ENCODE peak calls at places on chromosomes 1 and 21, in five cellular contexts. One of them, this sample, is unnamed.

GRCh38 chr1:112637257-112638108 is 17.9 kb downstream of the CAPZA1 start:
- DNase-seq in kidney: no peak
- DNase-seq in small intestine: no peak
- DNase-seq in heart right ventricle: no peak
- DNase-seq in tibial nerve: no peak
- DNase-seq in this sample: peak; percentile 39

GRCh38 chr1:156898151-156898550 is 4.6 kb downstream of the PEAR1 start:
- DNase-seq in kidney: peak; percentile 91
- DNase-seq in heart right ventricle: peak; percentile 76
- DNase-seq in small intestine: no peak
- DNase-seq in tibial nerve: peak; percentile 27
- DNase-seq in this sample: no peak

GRCh38 chr21:17514124-17514481 is 1.3 kb downstream of the CXADR start:
- DNase-seq in tibial nerve: no peak
- DNase-seq in heart right ventricle: no peak
- DNase-seq in small intestine: peak; percentile 55
- DNase-seq in kidney: no peak
- DNase-seq in this sample: peak; percentile 44

GRCh38 chr21:25424045-25424444 is 183.2 kb downstream of the MRPL39 start:
- DNase-seq in small intestine: no peak
- DNase-seq in tibial nerve: no peak
- DNase-seq in kidney: no peak
- DNase-seq in heart right ventricle: no peak
- DNase-seq in this sample: no peak

GRCh38 chr1:18644469-18645171 is 14.0 kb downstream of the PAX7 start:
- DNase-seq in tibial nerve: no peak
- DNase-seq in kidney: no peak
- DNase-seq in small intestine: no peak
- DNase-seq in heart right ventricle: no peak
- DNase-seq in this sample: no peak

GRCh38 chr1:28343405-28343804 is 14.6 kb downstream of the MED18 start:
- DNase-seq in small intestine: no peak
- DNase-seq in tibial nerve: no peak
- DNase-seq in kidney: no peak
- DNase-seq in heart right ventricle: no peak
- DNase-seq in this sample: no peak

GRCh38 chr1:171739646-171740045 is 2.2 kb downstream of the VAMP4 start:
- DNase-seq in heart right ventricle: no peak
- DNase-seq in tibial nerve: no peak
- DNase-seq in kidney: no peak
- DNase-seq in small intestine: no peak
- DNase-seq in this sample: no peak

GRCh38 chr1:36458910-36459309 is 5.3 kb downstream of the MRPS15 start:
- DNase-seq in small intestine: no peak
- DNase-seq in heart right ventricle: no peak
- DNase-seq in tibial nerve: no peak
- DNase-seq in kidney: no peak
- DNase-seq in this sample: no peak

GRCh38 chr1:184617433-184618029 is 137.1 kb downstream of the EDEM3 start:
- DNase-seq in kidney: no peak
- DNase-seq in heart right ventricle: no peak
- DNase-seq in small intestine: no peak
- DNase-seq in tibial nerve: no peak
- DNase-seq in this sample: no peak

GRCh38 chr1:88998716-88999115 is 6.3 kb upstream of the KYAT3 start:
- DNase-seq in heart right ventricle: peak; percentile 30
- DNase-seq in small intestine: peak; percentile 83
- DNase-seq in kidney: no peak
- DNase-seq in tibial nerve: peak; percentile 68
- DNase-seq in this sample: peak; percentile 33

GRCh38 chr1:78440381-78440793 is 50.4 kb upstream of the PTGFR start:
- DNase-seq in heart right ventricle: no peak
- DNase-seq in small intestine: no peak
- DNase-seq in kidney: no peak
- DNase-seq in tibial nerve: no peak
- DNase-seq in this sample: no peak

GRCh38 chr1:205348559-205349477 is 7.9 kb downstream of the KLHDC8A start:
- DNase-seq in kidney: no peak
- DNase-seq in heart right ventricle: no peak
- DNase-seq in small intestine: no peak
- DNase-seq in tibial nerve: no peak
- DNase-seq in this sample: no peak

GRCh38 chr21:29939859-29940245 is at the start of gene GRIK1:
- DNase-seq in tibial nerve: no peak
- DNase-seq in small intestine: no peak
- DNase-seq in heart right ventricle: no peak
- DNase-seq in kidney: peak; percentile 57
- DNase-seq in this sample: no peak

GRCh38 chr21:28111151-28111619 is 881.5 kb downstream of the LTN1 start:
- DNase-seq in kidney: no peak
- DNase-seq in small intestine: no peak
- DNase-seq in heart right ventricle: peak; percentile 83
- DNase-seq in tibial nerve: peak; percentile 29
- DNase-seq in this sample: no peak

GRCh38 chr21:42395910-42396625 is at the start of gene TMPRSS3:
- DNase-seq in tibial nerve: no peak
- DNase-seq in small intestine: peak; percentile 50
- DNase-seq in heart right ventricle: no peak
- DNase-seq in kidney: no peak
- DNase-seq in this sample: no peak

GRCh38 chr1:241990040-241990439 is 8.9 kb downstream of the MAP1LC3C start:
- DNase-seq in small intestine: peak; percentile 12
- DNase-seq in kidney: peak; percentile 93
- DNase-seq in tibial nerve: peak; percentile 87
- DNase-seq in heart right ventricle: peak; percentile 69
- DNase-seq in this sample: peak; percentile 57

GRCh38 chr21:44869860-44870747 is 3.4 kb downstream of the PTTG1IP start:
- DNase-seq in small intestine: peak; percentile 51
- DNase-seq in kidney: peak; percentile 66
- DNase-seq in heart right ventricle: peak; percentile 57
- DNase-seq in tibial nerve: peak; percentile 65
- DNase-seq in this sample: no peak

GRCh38 chr1:232039303-232039702 is 412.7 kb downstream of the DISC1 start:
- DNase-seq in heart right ventricle: no peak
- DNase-seq in small intestine: no peak
- DNase-seq in tibial nerve: no peak
- DNase-seq in kidney: no peak
- DNase-seq in this sample: no peak

GRCh38 chr1:18234790-18235242 is 127.2 kb downstream of the IGSF21 start:
- DNase-seq in heart right ventricle: peak; percentile 6
- DNase-seq in small intestine: peak; percentile 36
- DNase-seq in tibial nerve: peak; percentile 11
- DNase-seq in kidney: no peak
- DNase-seq in this sample: peak; percentile 75

GRCh38 chr1:165827199-165828102 is at the start of gene UCK2:
- DNase-seq in tibial nerve: peak; percentile 37
- DNase-seq in kidney: peak; percentile 92
- DNase-seq in heart right ventricle: peak; percentile 67
- DNase-seq in small intestine: peak; percentile 82
- DNase-seq in this sample: peak; percentile 84

GRCh38 chr1:7558481-7558880 is 212.6 kb upstream of the VAMP3 start:
- DNase-seq in kidney: peak; percentile 46
- DNase-seq in small intestine: no peak
- DNase-seq in tibial nerve: no peak
- DNase-seq in heart right ventricle: no peak
- DNase-seq in this sample: no peak

GRCh38 chr1:161172776-161173376 is 4.4 kb downstream of the B4GALT3 start:
- DNase-seq in small intestine: no peak
- DNase-seq in tibial nerve: peak; percentile 61
- DNase-seq in heart right ventricle: peak; percentile 54
- DNase-seq in kidney: peak; percentile 79
- DNase-seq in this sample: no peak

GRCh38 chr1:160813215-160813614 is 17.2 kb downstream of the LY9 start:
- DNase-seq in tibial nerve: no peak
- DNase-seq in kidney: no peak
- DNase-seq in small intestine: peak; percentile 89
- DNase-seq in heart right ventricle: no peak
- DNase-seq in this sample: no peak

GRCh38 chr1:203082571-203083462 is 3.0 kb downstream of the MYOG start:
- DNase-seq in heart right ventricle: peak; percentile 14
- DNase-seq in tibial nerve: no peak
- DNase-seq in kidney: no peak
- DNase-seq in small intestine: no peak
- DNase-seq in this sample: no peak

GRCh38 chr1:107941123-107941522 is 23.9 kb downstream of the VAV3 start:
- DNase-seq in tibial nerve: peak; percentile 59
- DNase-seq in kidney: no peak
- DNase-seq in small intestine: no peak
- DNase-seq in heart right ventricle: peak; percentile 17
- DNase-seq in this sample: no peak

GRCh38 chr1:115227683-115228082 is 110.4 kb downstream of the NGF start:
- DNase-seq in tibial nerve: no peak
- DNase-seq in kidney: no peak
- DNase-seq in heart right ventricle: no peak
- DNase-seq in small intestine: no peak
- DNase-seq in this sample: no peak

GRCh38 chr21:35525443-35525842 is 476.3 kb upstream of the RUNX1 start:
- DNase-seq in kidney: no peak
- DNase-seq in tibial nerve: no peak
- DNase-seq in small intestine: no peak
- DNase-seq in heart right ventricle: no peak
- DNase-seq in this sample: no peak

GRCh38 chr1:10762875-10763274 is 33.6 kb downstream of the CASZ1 start:
- DNase-seq in tibial nerve: no peak
- DNase-seq in small intestine: no peak
- DNase-seq in kidney: no peak
- DNase-seq in heart right ventricle: no peak
- DNase-seq in this sample: no peak
- H3K4me1 ChIP-seq in tibial nerve: no peaks in the 10 kb centered on the region
- H3K4me1 ChIP-seq in small intestine: peaks cover 27% of the 10 kb centered on the region
- H3K4me1 ChIP-seq in kidney: no peaks in the 10 kb centered on the region
- H3K4me1 ChIP-seq in heart right ventricle: peaks cover 29% of the 10 kb centered on the region
- H3K4me1 ChIP-seq in this sample: no peaks in the 10 kb centered on the region

GRCh38 chr1:59156526-59157196 is 140.2 kb upstream of the FGGY start:
- DNase-seq in small intestine: no peak
- DNase-seq in tibial nerve: no peak
- DNase-seq in heart right ventricle: no peak
- DNase-seq in kidney: peak; percentile 58
- DNase-seq in this sample: no peak

GRCh38 chr1:59161136-59161535 is 135.8 kb upstream of the FGGY start:
- DNase-seq in heart right ventricle: no peak
- DNase-seq in kidney: no peak
- DNase-seq in tibial nerve: no peak
- DNase-seq in small intestine: no peak
- DNase-seq in this sample: no peak

GRCh38 chr1:59162665-59163064 is 134.2 kb upstream of the FGGY start:
- DNase-seq in small intestine: no peak
- DNase-seq in tibial nerve: no peak
- DNase-seq in heart right ventricle: no peak
- DNase-seq in kidney: no peak
- DNase-seq in this sample: no peak

GRCh38 chr1:59158321-59158720 is 138.6 kb upstream of the FGGY start:
- DNase-seq in tibial nerve: no peak
- DNase-seq in heart right ventricle: no peak
- DNase-seq in small intestine: no peak
- DNase-seq in kidney: no peak
- DNase-seq in this sample: no peak

GRCh38 chr1:59159557-59160203 is 137.2 kb upstream of the FGGY start:
- DNase-seq in small intestine: no peak
- DNase-seq in heart right ventricle: no peak
- DNase-seq in kidney: no peak
- DNase-seq in tibial nerve: no peak
- DNase-seq in this sample: no peak
- H3K4me1 ChIP-seq in small intestine: no peaks in the 10 kb centered on the region
- H3K4me1 ChIP-seq in heart right ventricle: peaks cover 5% of the 10 kb centered on the region
- H3K4me1 ChIP-seq in kidney: no peaks in the 10 kb centered on the region
- H3K4me1 ChIP-seq in tibial nerve: no peaks in the 10 kb centered on the region
- H3K4me1 ChIP-seq in this sample: no peaks in the 10 kb centered on the region

DNA sequence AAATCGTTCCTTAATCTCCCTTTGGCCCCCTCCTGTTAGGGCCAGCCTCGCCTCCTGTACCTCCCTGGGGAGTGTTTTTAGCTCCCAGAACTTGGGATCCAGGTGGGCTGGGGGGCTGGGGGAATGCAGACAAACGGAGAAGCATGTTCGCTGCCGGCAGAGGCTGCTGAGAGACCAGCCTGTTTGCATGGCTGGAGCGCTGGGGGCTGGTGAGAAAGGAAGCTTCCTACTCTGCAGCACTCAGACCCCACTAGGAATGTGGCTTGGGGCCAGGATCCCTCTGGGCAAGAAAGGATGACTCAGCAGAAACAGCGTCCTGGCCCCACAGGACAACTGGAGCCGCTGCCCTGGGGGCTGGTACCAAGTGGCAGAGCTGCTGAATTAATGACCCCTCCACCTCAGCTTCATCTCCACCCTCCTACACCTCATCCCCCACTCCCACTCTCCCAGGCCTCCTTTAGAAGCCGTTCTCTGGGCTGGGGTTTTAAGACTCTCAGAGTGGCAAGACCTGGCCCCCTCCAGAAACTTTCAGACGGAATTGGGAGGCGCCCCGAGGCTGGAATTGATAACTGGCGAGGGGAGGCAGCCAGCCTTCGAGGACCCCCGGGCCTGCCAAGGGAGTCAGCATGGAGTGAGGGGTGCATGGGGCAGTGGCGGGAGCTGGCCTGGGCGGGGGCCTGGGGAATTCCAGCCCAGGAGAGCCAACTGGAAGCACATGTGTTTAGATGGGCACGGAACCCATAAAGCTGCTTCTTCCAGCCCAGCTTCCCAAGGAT is 28.5 kb upstream of the EPS8L3 start:
- DNase-seq in small intestine: no peak
- DNase-seq in kidney: peak; percentile 94
- DNase-seq in heart right ventricle: peak; percentile 86
- DNase-seq in tibial nerve: peak; percentile 50
- DNase-seq in this sample: peak; percentile 66
- H3K4me1 ChIP-seq in small intestine: peaks cover 20% of the 10 kb centered on the region
- H3K4me1 ChIP-seq in kidney: peaks cover 5% of the 10 kb centered on the region
- H3K4me1 ChIP-seq in heart right ventricle: peaks cover 33% of the 10 kb centered on the region
- H3K4me1 ChIP-seq in tibial nerve: no peaks in the 10 kb centered on the region
- H3K4me1 ChIP-seq in this sample: peaks cover 28% of the 10 kb centered on the region

DNA sequence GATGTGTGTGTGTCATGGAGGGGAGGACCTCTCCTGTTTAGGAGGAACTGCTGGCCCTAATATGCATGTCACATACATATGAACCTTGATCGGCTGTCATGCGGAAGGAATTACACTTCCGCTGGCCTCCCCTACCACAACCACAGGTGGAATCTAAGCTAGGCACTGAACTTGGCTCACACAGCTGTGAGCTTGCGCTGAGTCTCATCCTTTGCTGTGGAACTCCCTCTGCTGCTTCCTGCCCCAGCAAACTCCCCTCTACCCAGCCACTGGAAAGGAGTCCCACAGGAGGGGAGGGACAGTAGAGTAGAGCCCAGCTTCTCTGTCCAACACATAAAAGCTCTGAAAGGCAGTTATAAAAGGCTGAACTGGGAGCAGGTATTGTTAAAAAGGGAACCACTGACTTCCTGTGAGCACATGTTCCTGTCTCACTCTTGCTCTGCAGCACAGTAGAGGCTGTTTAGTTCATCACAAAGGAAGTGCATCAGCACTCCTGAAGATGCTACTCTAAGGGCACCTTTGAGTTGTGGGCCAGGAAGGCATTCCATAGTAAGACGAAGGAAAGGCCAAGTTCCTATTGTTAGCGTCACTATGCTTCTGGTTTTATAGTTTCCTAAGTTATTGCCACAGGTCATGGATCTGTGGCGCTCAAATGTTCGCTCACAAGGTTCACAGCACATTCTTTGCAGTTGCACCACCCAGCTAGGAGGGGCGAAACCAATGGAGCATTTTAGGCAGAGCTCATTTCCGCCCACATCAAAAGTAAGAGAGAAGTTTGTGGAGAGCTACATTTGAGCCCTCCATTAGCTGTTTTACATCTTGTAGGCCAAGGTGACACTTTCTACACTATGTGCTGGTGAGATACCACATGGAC is 17.7 kb upstream of the PTPRC start:
- DNase-seq in kidney: peak; percentile 66
- DNase-seq in small intestine: peak; percentile 50
- DNase-seq in heart right ventricle: no peak
- DNase-seq in tibial nerve: no peak
- DNase-seq in this sample: no peak
- H3K4me1 ChIP-seq in kidney: no peaks in the 10 kb centered on the region
- H3K4me1 ChIP-seq in small intestine: no peaks in the 10 kb centered on the region
- H3K4me1 ChIP-seq in heart right ventricle: no peaks in the 10 kb centered on the region
- H3K4me1 ChIP-seq in tibial nerve: no peaks in the 10 kb centered on the region
- H3K4me1 ChIP-seq in this sample: no peaks in the 10 kb centered on the region

This sample was measured in HAP-1.